ENCODE peak calls at places on chromosomes 3 and 15, in seven cellular contexts. L, J, Z, X, T, K and E are unnamed samples. For H3K27me3, the result is how much of the 10 kb centered on the place peaks cover.

GRCh38 chr3:127235706-127236105 is 42.8 kb downstream of the PRR23E start:
- DNase-seq in J (no peak), X (no peak), T (no peak), K (no peak), Z (no peak), L (no peak), E (no peak)

GRCh38 chr3:160667452-160667851 is 9.5 kb upstream of the ARL14 start:
- DNase-seq in J (peak), L (no peak), T (no peak), K (no peak), X (no peak), Z (no peak), E (no peak)

GRCh38 chr15:36643551-36643950 is 64.1 kb downstream of the CDIN1 start:
- DNase-seq in L (no peak), K (no peak), X (peak), J (no peak), Z (no peak), T (no peak), E (no peak)

GRCh38 chr3:60064210-60065178 is 1014.7 kb upstream of the CFAP20DC start:
- DNase-seq in J (peak), T (no peak), K (no peak), X (no peak), L (no peak), Z (no peak), E (no peak)

GRCh38 chr3:149654188-149654601 is 3.6 kb downstream of the WWTR1 start:
- DNase-seq in K (no peak), J (peak), L (no peak), Z (no peak), X (no peak), T (no peak), E (no peak)

GRCh38 chr3:131303848-131304247 is 77.7 kb upstream of the NUDT16 start:
- DNase-seq in T (no peak), L (no peak), X (no peak), Z (no peak), K (no peak), J (no peak), E (no peak)

GRCh38 chr15:81758789-81759188 is 287.0 kb downstream of the MEX3B start:
- DNase-seq in L (no peak), K (no peak), X (no peak), J (no peak), T (no peak), Z (no peak), E (no peak)

GRCh38 chr15:62241135-62241770 is 76.2 kb upstream of the C2CD4B start:
- DNase-seq in J (peak), Z (no peak), X (peak), T (no peak), L (no peak), K (no peak), E (no peak)

GRCh38 chr15:82197734-82198594 is 64.6 kb downstream of the EFL1 start:
- DNase-seq in T (peak), L (peak), K (peak), J (peak), X (peak), Z (peak), E (peak)

GRCh38 chr3:126014252-126014651 is 45.3 kb downstream of the ROPN1B start:
- DNase-seq in T (no peak), K (no peak), X (no peak), L (no peak), Z (no peak), J (peak), E (no peak)

GRCh38 chr3:58540176-58540863 is 3.3 kb upstream of the ACOX2 start:
- DNase-seq in L (no peak), Z (no peak), T (no peak), J (no peak), X (no peak), K (peak), E (no peak)

GRCh38 chr3:152508705-152509104 is 240.0 kb downstream of the MBNL1 start:
- DNase-seq in J (no peak), K (no peak), Z (no peak), X (no peak), L (no peak), T (no peak), E (no peak)

GRCh38 chr3:8497582-8497981 is 4.0 kb upstream of the LMCD1 start:
- DNase-seq in L (no peak), T (no peak), K (no peak), J (peak), Z (no peak), X (no peak), E (no peak)

GRCh38 chr15:91043190-91043874 is 20.9 kb upstream of the VPS33B start:
- DNase-seq in Z (no peak), J (no peak), L (no peak), K (no peak), T (no peak), X (peak), E (no peak)
- H3K27me3 ChIP-seq in Z (under half), J (under half), L (under half), K (under half), T (under half), X (under half), E (under half)

DNA sequence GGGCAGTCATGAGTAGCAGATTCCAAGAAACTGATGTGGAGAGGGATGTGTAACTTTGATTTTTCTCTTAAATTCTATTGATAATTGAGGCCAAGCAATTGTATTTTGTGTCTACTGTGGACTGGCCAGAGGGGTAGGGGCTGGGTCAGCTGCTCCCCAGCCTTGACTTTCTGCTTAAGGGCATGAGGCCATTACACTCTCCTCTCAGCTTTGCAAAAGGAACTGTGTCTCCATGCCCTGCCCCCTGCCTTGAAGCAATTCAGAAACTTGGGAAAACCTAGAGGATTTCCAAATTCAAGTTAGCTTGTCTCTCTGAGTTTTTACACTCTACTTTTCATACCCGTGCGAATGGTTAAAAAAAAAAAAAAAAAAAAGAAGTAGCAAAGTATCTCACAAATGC is 38.6 kb downstream of the ONECUT1 start:
- DNase-seq in T (no peak), K (no peak), L (no peak), X (no peak), J (no peak), Z (no peak), E (no peak)
- H3K27me3 ChIP-seq in T (under half), K (under half), L (under half), X (under half), J (under half), Z (half or more), E (under half)

DNA sequence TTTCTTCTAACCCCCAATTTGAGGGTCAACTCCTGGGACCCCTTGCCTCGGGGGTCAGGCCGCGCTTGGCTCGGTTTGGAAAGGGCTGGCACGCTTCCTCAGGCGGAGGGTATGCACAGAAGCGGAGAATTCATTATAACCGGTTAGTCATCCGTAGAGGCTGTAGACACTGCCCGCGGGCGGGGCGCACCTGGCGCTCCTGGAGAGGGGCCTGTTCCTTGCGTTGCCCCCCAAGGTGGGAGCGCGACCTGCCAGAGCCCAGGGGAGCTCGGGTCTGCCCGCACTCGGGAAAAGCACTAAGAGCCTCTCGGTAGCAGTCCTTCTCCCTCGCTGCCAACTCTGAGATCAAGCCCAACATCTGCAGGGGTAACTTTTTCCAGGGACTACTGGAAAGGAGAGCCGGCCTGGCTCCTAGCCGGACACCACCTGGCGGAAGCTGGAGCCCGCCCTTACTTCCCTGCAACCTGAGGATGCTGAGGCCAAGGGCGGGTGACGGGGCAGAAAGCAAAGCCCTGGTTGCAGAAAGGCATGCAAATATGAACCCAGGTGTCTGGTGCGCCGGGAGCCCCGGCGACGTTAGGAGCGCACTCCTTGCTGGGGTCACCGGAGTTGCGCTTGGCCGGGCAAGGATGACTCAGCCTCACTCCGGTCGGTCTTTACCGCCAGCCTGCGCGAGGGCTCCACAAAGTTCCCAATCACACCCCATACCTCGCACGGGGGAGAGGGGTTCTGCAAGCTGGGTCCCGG is 1.5 kb upstream of the CACNA2D3 start:
- DNase-seq in L (peak), J (peak), Z (no peak), X (peak), T (no peak), K (no peak), E (no peak)
- H3K27me3 ChIP-seq in L (under half), J (under half), Z (half or more), X (half or more), T (under half), K (half or more), E (under half)

GRCh38 chr15:61141497-61142125 is 87.5 kb downstream of the RORA start:
- DNase-seq in T (no peak), Z (no peak), L (no peak), X (peak), K (no peak), J (no peak), E (no peak)
- H3K27me3 ChIP-seq in T (under half), Z (under half), L (under half), X (under half), K (under half), J (under half), E (under half)